ENCODE peak calls at places on chromosomes 5 and 9, in four cellular contexts. One of them, this sample, is unnamed.
A peak's percentile ranks its signal among the peaks of the same experiment; 100 is the strongest.

GRCh38 chr5:179986328-179986727 is 78.6 kb upstream of the TBC1D9B start:
- DNase-seq in HepG2: no peak
- DNase-seq in K562: no peak
- DNase-seq in GM12878: no peak
- DNase-seq in this sample: no peak

GRCh38 chr9:79155308-79155707 is 416.5 kb upstream of the TLE4 start:
- DNase-seq in HepG2: no peak
- DNase-seq in K562: no peak
- DNase-seq in GM12878: no peak
- DNase-seq in this sample: peak; percentile 53

GRCh38 chr5:18465833-18466681 is 831.8 kb downstream of the TAF11L14 start:
- DNase-seq in HepG2: peak; percentile 41
- DNase-seq in K562: peak; percentile 37
- DNase-seq in GM12878: peak; percentile 17
- DNase-seq in this sample: peak; percentile 93

GRCh38 chr9:114174876-114175771 is 19.8 kb downstream of the COL27A1 start:
- DNase-seq in HepG2: peak; percentile 99
- DNase-seq in K562: no peak
- DNase-seq in GM12878: no peak
- DNase-seq in this sample: no peak

GRCh38 chr9:134027561-134027960 is 2.3 kb downstream of the BRD3OS start:
- DNase-seq in HepG2: no peak
- DNase-seq in K562: no peak
- DNase-seq in GM12878: no peak
- DNase-seq in this sample: no peak

GRCh38 chr9:120925535-120926396 is 830 bp downstream of the TRAF1 start:
- DNase-seq in HepG2: no peak
- DNase-seq in K562: peak; percentile 36
- DNase-seq in GM12878: peak; percentile 86
- DNase-seq in this sample: no peak

GRCh38 chr5:67636850-67637524 is 440.4 kb upstream of the CD180 start:
- DNase-seq in HepG2: no peak
- DNase-seq in K562: no peak
- DNase-seq in GM12878: no peak
- DNase-seq in this sample: no peak

GRCh38 chr9:95509851-95510529 is 6.8 kb downstream of the PTCH1 start:
- DNase-seq in HepG2: no peak
- DNase-seq in K562: no peak
- DNase-seq in GM12878: no peak
- DNase-seq in this sample: no peak

GRCh38 chr9:137073992-137074399 is 3.3 kb upstream of the UAP1L1 start:
- DNase-seq in HepG2: peak; percentile 58
- DNase-seq in K562: no peak
- DNase-seq in GM12878: no peak
- DNase-seq in this sample: no peak

GRCh38 chr9:70413427-70413797 is 1.0 kb downstream of the KLF9 start:
- DNase-seq in HepG2: no peak
- DNase-seq in K562: peak; percentile 51
- DNase-seq in GM12878: no peak
- DNase-seq in this sample: peak; percentile 70

GRCh38 chr5:83563631-83564030 is 92.1 kb downstream of the VCAN start:
- DNase-seq in HepG2: peak; percentile 88
- DNase-seq in K562: no peak
- DNase-seq in GM12878: no peak
- DNase-seq in this sample: no peak

GRCh38 chr5:57816108-57816507 is 333.5 kb upstream of the ACTBL2 start:
- DNase-seq in HepG2: no peak
- DNase-seq in K562: no peak
- DNase-seq in GM12878: no peak
- DNase-seq in this sample: peak; percentile 23

GRCh38 chr5:38059876-38060275 is 198.5 kb upstream of the EGFLAM start:
- DNase-seq in HepG2: no peak
- DNase-seq in K562: no peak
- DNase-seq in GM12878: no peak
- DNase-seq in this sample: no peak
- TF ChIP-seq JUNB in HepG2: no peak
- TF ChIP-seq JUNB in K562: no peak
- TF ChIP-seq JUNB in GM12878: no peak
- TF ChIP-seq JUNB in this sample: no peak

DNA sequence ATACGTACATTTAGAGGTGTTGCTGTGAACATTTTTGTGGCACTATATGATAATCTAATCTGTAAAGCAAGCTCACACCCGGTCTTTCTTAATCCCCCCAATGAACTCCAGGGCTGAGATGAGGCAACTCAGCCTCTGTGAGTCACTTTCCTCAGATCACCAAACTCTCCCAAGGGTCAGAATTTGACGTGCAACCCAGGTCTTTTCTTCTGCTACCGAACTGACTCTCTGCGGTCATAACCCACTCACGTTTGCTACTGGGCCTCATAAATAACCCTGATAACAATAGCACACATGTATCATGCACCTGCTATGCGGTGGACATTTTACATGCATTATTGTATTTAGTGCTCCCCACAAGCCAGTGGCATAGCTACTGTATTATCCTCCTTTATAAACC is 153.1 kb downstream of the DROSHA start:
- DNase-seq in HepG2: no peak
- DNase-seq in K562: no peak
- DNase-seq in GM12878: no peak
- DNase-seq in this sample: no peak
- TF ChIP-seq CREB1 in HepG2: no peak
- TF ChIP-seq CREB1 in K562: no peak
- TF ChIP-seq CREB1 in GM12878: no peak
- TF ChIP-seq CREB1 in this sample: no peak

GRCh38 chr9:2053883-2054845 is 39.0 kb downstream of the SMARCA2 start:
- DNase-seq in HepG2: no peak
- DNase-seq in K562: no peak
- DNase-seq in GM12878: peak; percentile 95
- DNase-seq in this sample: no peak
- TF ChIP-seq JUNB in HepG2: no peak
- TF ChIP-seq JUNB in K562: no peak
- TF ChIP-seq JUNB in GM12878: peak; percentile 60
- TF ChIP-seq JUNB in this sample: no peak

DNA sequence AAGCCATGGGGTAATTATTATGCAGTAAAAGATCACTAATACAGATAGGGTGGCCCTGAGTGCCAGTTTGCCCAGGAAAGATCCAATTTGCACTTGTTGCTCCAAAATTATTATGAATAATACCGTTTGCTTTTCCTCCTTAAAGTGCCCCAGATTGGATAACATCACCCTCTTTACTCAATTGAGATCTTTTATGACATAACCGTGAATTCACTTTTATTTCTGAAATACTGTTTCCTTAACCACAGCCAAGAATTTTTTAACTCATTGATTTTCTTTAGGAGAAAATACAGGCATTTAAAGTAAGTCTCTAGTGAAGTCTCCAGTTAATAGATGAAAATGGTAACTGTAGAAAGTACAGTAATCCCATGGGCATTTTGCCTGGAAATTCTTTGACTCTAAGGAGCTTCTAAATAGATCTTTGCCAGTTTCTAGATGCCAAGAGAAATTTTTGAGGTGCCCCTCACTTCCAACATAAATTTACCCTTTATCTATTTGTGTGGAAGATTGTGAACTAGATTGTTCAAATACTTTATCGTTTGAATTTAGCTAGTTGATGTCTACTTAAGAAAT is 99.2 kb downstream of the UHRF2 start:
- DNase-seq in HepG2: no peak
- DNase-seq in K562: no peak
- DNase-seq in GM12878: no peak
- DNase-seq in this sample: no peak
- TF ChIP-seq CREB1 in HepG2: no peak
- TF ChIP-seq CREB1 in K562: no peak
- TF ChIP-seq CREB1 in GM12878: no peak
- TF ChIP-seq CREB1 in this sample: no peak

DNA sequence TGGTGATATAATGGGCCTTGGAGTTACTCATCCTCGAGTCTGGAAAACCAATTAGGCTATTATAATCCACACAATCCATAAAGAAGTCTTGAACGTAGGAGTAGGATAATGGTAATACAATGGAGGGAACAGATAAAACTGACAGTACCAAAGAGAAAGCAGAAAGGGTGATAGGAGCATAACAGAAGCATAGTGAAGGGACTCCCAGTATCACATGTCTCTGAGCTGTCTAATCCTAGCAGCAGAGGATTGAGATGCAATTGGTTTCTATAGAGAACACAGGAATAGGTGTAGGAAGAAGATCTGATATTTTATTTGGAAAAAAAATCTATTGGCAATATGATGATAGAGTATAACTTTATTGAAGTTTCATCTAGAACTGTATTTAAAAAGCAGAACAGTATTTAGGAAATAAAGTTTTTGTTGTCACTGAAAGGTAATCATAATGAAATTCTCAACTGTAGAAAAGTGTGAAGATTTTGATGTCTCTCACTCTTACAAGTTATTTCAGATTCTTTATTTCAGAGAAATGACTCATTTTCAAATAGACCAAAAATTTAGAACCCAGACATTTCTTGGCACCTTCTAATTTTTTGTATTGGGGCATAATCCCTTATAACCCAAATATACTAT is 25.4 kb downstream of the SRFBP1 start:
- DNase-seq in HepG2: no peak
- DNase-seq in K562: no peak
- DNase-seq in GM12878: no peak
- DNase-seq in this sample: no peak
- TF ChIP-seq JUNB in HepG2: no peak
- TF ChIP-seq JUNB in K562: no peak
- TF ChIP-seq JUNB in GM12878: no peak
- TF ChIP-seq JUNB in this sample: no peak

GRCh38 chr5:113807384-113808053 is 294.0 kb downstream of the YTHDC2 start:
- DNase-seq in HepG2: no peak
- DNase-seq in K562: no peak
- DNase-seq in GM12878: no peak
- DNase-seq in this sample: no peak
- TF ChIP-seq CREB1 in HepG2: no peak
- TF ChIP-seq CREB1 in K562: no peak
- TF ChIP-seq CREB1 in GM12878: no peak
- TF ChIP-seq CREB1 in this sample: no peak

DNA sequence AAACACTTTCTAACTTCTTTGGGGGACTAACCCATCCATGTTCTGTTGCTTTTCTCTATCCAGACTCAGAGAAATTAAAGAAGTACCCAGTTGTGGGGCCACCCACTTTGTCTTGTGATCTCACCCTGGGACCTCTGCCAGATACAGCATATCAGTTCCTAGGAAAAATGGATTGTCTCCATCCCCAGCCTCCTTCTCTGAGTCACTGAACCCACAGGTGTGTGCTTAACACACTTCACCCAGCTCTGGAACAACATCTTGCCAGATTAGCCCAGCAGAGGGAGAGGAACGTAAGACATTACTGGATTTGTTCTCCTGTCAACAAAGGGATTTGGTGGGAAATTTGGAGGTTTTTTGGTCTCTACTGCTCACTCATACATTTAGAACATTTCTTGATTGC is 19.2 kb downstream of the FAM240B start:
- DNase-seq in HepG2: no peak
- DNase-seq in K562: no peak
- DNase-seq in GM12878: no peak
- DNase-seq in this sample: no peak
- TF ChIP-seq JUNB in HepG2: no peak
- TF ChIP-seq JUNB in K562: no peak
- TF ChIP-seq JUNB in GM12878: no peak
- TF ChIP-seq JUNB in this sample: no peak

This sample was measured in GM23338.